ENCODE peak calls at places on chromosomes 12 and 14, in seven cellular contexts. One of them, this sample, is unnamed.

GRCh38 chr14:104557086-104557485 is 22.5 kb upstream of the C14orf180 start:
- DNase-seq in fibroblast of the aortic adventitia: no peak
- DNase-seq in choroid plexus epithelial cell: no peak
- DNase-seq in brain microvascular endothelial cell: no peak
- DNase-seq in lower lobe of right lung: peak
- DNase-seq in CD4-positive, alpha-beta memory T cell: no peak
- DNase-seq in tibial nerve: no peak
- DNase-seq in this sample: no peak

GRCh38 chr14:30427401-30427800 is 131.6 kb upstream of the G2E3 start:
- DNase-seq in choroid plexus epithelial cell: no peak
- DNase-seq in CD4-positive, alpha-beta memory T cell: no peak
- DNase-seq in fibroblast of the aortic adventitia: no peak
- DNase-seq in brain microvascular endothelial cell: no peak
- DNase-seq in lower lobe of right lung: no peak
- DNase-seq in tibial nerve: no peak
- DNase-seq in this sample: no peak

GRCh38 chr14:38837333-38838048 is 265.5 kb downstream of the SEC23A start:
- DNase-seq in tibial nerve: no peak
- DNase-seq in fibroblast of the aortic adventitia: no peak
- DNase-seq in choroid plexus epithelial cell: no peak
- DNase-seq in CD4-positive, alpha-beta memory T cell: no peak
- DNase-seq in brain microvascular endothelial cell: no peak
- DNase-seq in lower lobe of right lung: no peak
- DNase-seq in this sample: no peak

GRCh38 chr12:47863985-47864384 is 40.8 kb downstream of the VDR start:
- DNase-seq in brain microvascular endothelial cell: no peak
- DNase-seq in CD4-positive, alpha-beta memory T cell: no peak
- DNase-seq in lower lobe of right lung: no peak
- DNase-seq in choroid plexus epithelial cell: no peak
- DNase-seq in fibroblast of the aortic adventitia: no peak
- DNase-seq in tibial nerve: no peak
- DNase-seq in this sample: no peak

GRCh38 chr14:77225254-77225653 is 43.7 kb downstream of the TMEM63C start:
- DNase-seq in choroid plexus epithelial cell: no peak
- DNase-seq in brain microvascular endothelial cell: no peak
- DNase-seq in tibial nerve: no peak
- DNase-seq in CD4-positive, alpha-beta memory T cell: no peak
- DNase-seq in lower lobe of right lung: no peak
- DNase-seq in fibroblast of the aortic adventitia: no peak
- DNase-seq in this sample: no peak

GRCh38 chr12:13004368-13004767 is 4.3 kb upstream of the HEBP1 start:
- DNase-seq in fibroblast of the aortic adventitia: peak
- DNase-seq in lower lobe of right lung: no peak
- DNase-seq in brain microvascular endothelial cell: no peak
- DNase-seq in CD4-positive, alpha-beta memory T cell: no peak
- DNase-seq in choroid plexus epithelial cell: no peak
- DNase-seq in tibial nerve: no peak
- DNase-seq in this sample: peak

GRCh38 chr14:92657457-92658142 is 90.8 kb downstream of the LGMN start:
- DNase-seq in lower lobe of right lung: peak
- DNase-seq in tibial nerve: no peak
- DNase-seq in brain microvascular endothelial cell: no peak
- DNase-seq in choroid plexus epithelial cell: no peak
- DNase-seq in fibroblast of the aortic adventitia: no peak
- DNase-seq in CD4-positive, alpha-beta memory T cell: no peak
- DNase-seq in this sample: no peak

GRCh38 chr12:89016970-89017778 is 335.1 kb downstream of the DUSP6 start:
- DNase-seq in fibroblast of the aortic adventitia: peak
- DNase-seq in CD4-positive, alpha-beta memory T cell: peak
- DNase-seq in lower lobe of right lung: no peak
- DNase-seq in choroid plexus epithelial cell: peak
- DNase-seq in tibial nerve: no peak
- DNase-seq in brain microvascular endothelial cell: peak
- DNase-seq in this sample: peak

GRCh38 chr12:90000721-90001120 is 292.1 kb upstream of the ATP2B1 start:
- DNase-seq in choroid plexus epithelial cell: no peak
- DNase-seq in tibial nerve: no peak
- DNase-seq in brain microvascular endothelial cell: no peak
- DNase-seq in lower lobe of right lung: no peak
- DNase-seq in CD4-positive, alpha-beta memory T cell: no peak
- DNase-seq in fibroblast of the aortic adventitia: no peak
- DNase-seq in this sample: no peak

GRCh38 chr12:114291389-114292075 is 114.4 kb downstream of the TBX5 start:
- DNase-seq in choroid plexus epithelial cell: no peak
- DNase-seq in tibial nerve: no peak
- DNase-seq in brain microvascular endothelial cell: no peak
- DNase-seq in fibroblast of the aortic adventitia: no peak
- DNase-seq in lower lobe of right lung: no peak
- DNase-seq in CD4-positive, alpha-beta memory T cell: no peak
- DNase-seq in this sample: peak

GRCh38 chr12:11347810-11348209 is 37.6 kb upstream of the PRB4 start:
- DNase-seq in tibial nerve: no peak
- DNase-seq in CD4-positive, alpha-beta memory T cell: no peak
- DNase-seq in choroid plexus epithelial cell: peak
- DNase-seq in lower lobe of right lung: no peak
- DNase-seq in fibroblast of the aortic adventitia: no peak
- DNase-seq in brain microvascular endothelial cell: no peak
- DNase-seq in this sample: no peak

GRCh38 chr12:94255428-94255827 is 107.1 kb downstream of the PLXNC1 start:
- DNase-seq in choroid plexus epithelial cell: no peak
- DNase-seq in brain microvascular endothelial cell: no peak
- DNase-seq in tibial nerve: no peak
- DNase-seq in CD4-positive, alpha-beta memory T cell: no peak
- DNase-seq in lower lobe of right lung: no peak
- DNase-seq in fibroblast of the aortic adventitia: no peak
- DNase-seq in this sample: no peak

GRCh38 chr14:76977793-76978730 is 50.4 kb downstream of the IRF2BPL start:
- DNase-seq in CD4-positive, alpha-beta memory T cell: peak
- DNase-seq in choroid plexus epithelial cell: peak
- DNase-seq in tibial nerve: no peak
- DNase-seq in brain microvascular endothelial cell: peak
- DNase-seq in fibroblast of the aortic adventitia: peak
- DNase-seq in lower lobe of right lung: peak
- DNase-seq in this sample: peak

GRCh38 chr14:63438065-63438757 is 105.0 kb downstream of the PPP2R5E start:
- DNase-seq in choroid plexus epithelial cell: peak
- DNase-seq in CD4-positive, alpha-beta memory T cell: peak
- DNase-seq in brain microvascular endothelial cell: peak
- DNase-seq in fibroblast of the aortic adventitia: peak
- DNase-seq in lower lobe of right lung: no peak
- DNase-seq in tibial nerve: no peak
- DNase-seq in this sample: peak

GRCh38 chr12:128626808-128627320 is 196.9 kb downstream of the SLC15A4 start:
- DNase-seq in lower lobe of right lung: no peak
- DNase-seq in fibroblast of the aortic adventitia: no peak
- DNase-seq in choroid plexus epithelial cell: no peak
- DNase-seq in CD4-positive, alpha-beta memory T cell: no peak
- DNase-seq in brain microvascular endothelial cell: no peak
- DNase-seq in tibial nerve: no peak
- DNase-seq in this sample: no peak

GRCh38 chr14:73057939-73058223 is 453 bp upstream of the RBM25 start:
- DNase-seq in brain microvascular endothelial cell: no peak
- DNase-seq in CD4-positive, alpha-beta memory T cell: no peak
- DNase-seq in tibial nerve: no peak
- DNase-seq in lower lobe of right lung: no peak
- DNase-seq in choroid plexus epithelial cell: no peak
- DNase-seq in fibroblast of the aortic adventitia: no peak
- DNase-seq in this sample: no peak

GRCh38 chr14:87600236-87600635 is 392.7 kb downstream of the GALC start:
- DNase-seq in tibial nerve: no peak
- DNase-seq in choroid plexus epithelial cell: no peak
- DNase-seq in brain microvascular endothelial cell: no peak
- DNase-seq in CD4-positive, alpha-beta memory T cell: no peak
- DNase-seq in fibroblast of the aortic adventitia: no peak
- DNase-seq in lower lobe of right lung: no peak
- DNase-seq in this sample: no peak

GRCh38 chr12:46304080-46304479 is 35.2 kb upstream of the SLC38A1 start:
- DNase-seq in brain microvascular endothelial cell: no peak
- DNase-seq in CD4-positive, alpha-beta memory T cell: no peak
- DNase-seq in lower lobe of right lung: no peak
- DNase-seq in choroid plexus epithelial cell: peak
- DNase-seq in fibroblast of the aortic adventitia: peak
- DNase-seq in tibial nerve: no peak
- DNase-seq in this sample: peak

GRCh38 chr12:4143909-4144308 is 129.7 kb upstream of the CCND2 start:
- DNase-seq in choroid plexus epithelial cell: no peak
- DNase-seq in lower lobe of right lung: no peak
- DNase-seq in fibroblast of the aortic adventitia: no peak
- DNase-seq in tibial nerve: no peak
- DNase-seq in CD4-positive, alpha-beta memory T cell: peak
- DNase-seq in brain microvascular endothelial cell: no peak
- DNase-seq in this sample: no peak

GRCh38 chr12:6833189-6833890 is 5.1 kb downstream of the P3H3 start:
- DNase-seq in choroid plexus epithelial cell: no peak
- DNase-seq in brain microvascular endothelial cell: no peak
- DNase-seq in tibial nerve: no peak
- DNase-seq in fibroblast of the aortic adventitia: no peak
- DNase-seq in lower lobe of right lung: no peak
- DNase-seq in CD4-positive, alpha-beta memory T cell: no peak
- DNase-seq in this sample: no peak

GRCh38 chr14:102280376-102280962 is 24.5 kb downstream of the MOK start:
- DNase-seq in fibroblast of the aortic adventitia: peak
- DNase-seq in choroid plexus epithelial cell: peak
- DNase-seq in CD4-positive, alpha-beta memory T cell: no peak
- DNase-seq in lower lobe of right lung: no peak
- DNase-seq in brain microvascular endothelial cell: peak
- DNase-seq in tibial nerve: no peak
- DNase-seq in this sample: peak

GRCh38 chr12:74922642-74923041 is 287.0 kb downstream of the KCNC2 start:
- DNase-seq in fibroblast of the aortic adventitia: no peak
- DNase-seq in tibial nerve: no peak
- DNase-seq in CD4-positive, alpha-beta memory T cell: no peak
- DNase-seq in lower lobe of right lung: no peak
- DNase-seq in choroid plexus epithelial cell: no peak
- DNase-seq in brain microvascular endothelial cell: no peak
- DNase-seq in this sample: no peak

GRCh38 chr12:114981036-114981435 is 297.1 kb upstream of the TBX3 start:
- DNase-seq in CD4-positive, alpha-beta memory T cell: no peak
- DNase-seq in fibroblast of the aortic adventitia: no peak
- DNase-seq in brain microvascular endothelial cell: no peak
- DNase-seq in choroid plexus epithelial cell: no peak
- DNase-seq in tibial nerve: no peak
- DNase-seq in lower lobe of right lung: no peak
- DNase-seq in this sample: no peak

DNA sequence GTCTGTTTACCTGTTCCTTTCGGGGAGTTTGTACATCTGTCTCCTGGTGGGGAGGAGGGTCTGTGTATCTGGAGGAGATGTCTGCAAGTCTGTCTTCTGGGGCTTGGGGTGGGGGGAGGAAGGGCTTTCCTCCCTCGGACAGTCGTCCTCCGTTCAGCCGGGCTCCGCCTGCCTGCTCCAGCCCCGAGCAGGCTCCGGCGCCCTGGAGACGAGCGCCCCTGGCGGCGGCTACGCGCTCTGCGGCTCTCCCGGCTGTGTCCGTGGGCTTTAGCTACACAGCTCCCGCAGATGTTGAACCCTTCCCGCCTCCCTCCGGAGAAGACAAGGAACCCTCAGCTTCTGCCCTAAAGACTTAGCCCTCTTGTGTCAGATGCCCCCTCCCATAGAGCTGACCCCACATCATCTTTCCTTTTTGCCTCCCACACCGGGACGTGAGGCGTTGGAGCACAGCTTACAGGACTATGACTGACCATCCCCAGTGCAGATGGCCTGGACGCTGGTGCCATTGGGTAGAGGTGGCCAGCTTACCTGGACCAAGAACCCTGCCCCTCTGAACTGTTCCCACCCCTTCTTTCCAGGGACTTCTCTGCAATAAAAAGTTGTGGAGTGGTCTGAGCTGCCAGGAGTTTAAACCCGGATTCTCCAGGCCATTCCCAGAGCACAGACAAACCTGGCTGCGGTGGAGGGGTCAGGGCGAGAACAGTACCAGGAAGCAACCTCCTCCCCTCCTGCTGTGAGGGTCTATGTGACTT is 4.7 kb downstream of the KRT86 start:
- DNase-seq in lower lobe of right lung: peak
- DNase-seq in choroid plexus epithelial cell: peak
- DNase-seq in tibial nerve: peak
- DNase-seq in fibroblast of the aortic adventitia: peak
- DNase-seq in brain microvascular endothelial cell: peak
- DNase-seq in CD4-positive, alpha-beta memory T cell: peak
- DNase-seq in this sample: peak
- H3K4me3 ChIP-seq in lower lobe of right lung: no peak
- H3K4me3 ChIP-seq in choroid plexus epithelial cell: no peak
- H3K4me3 ChIP-seq in tibial nerve: peak
- H3K4me3 ChIP-seq in fibroblast of the aortic adventitia: no peak
- H3K4me3 ChIP-seq in brain microvascular endothelial cell: peak
- H3K4me3 ChIP-seq in CD4-positive, alpha-beta memory T cell: no peak
- H3K4me3 ChIP-seq in this sample: peak

GRCh38 chr12:112419269-112420133 is 754 bp downstream of the PTPN11 start:
- DNase-seq in tibial nerve: peak
- DNase-seq in lower lobe of right lung: peak
- DNase-seq in choroid plexus epithelial cell: peak
- DNase-seq in brain microvascular endothelial cell: peak
- DNase-seq in fibroblast of the aortic adventitia: peak
- DNase-seq in CD4-positive, alpha-beta memory T cell: no peak
- DNase-seq in this sample: peak
- H3K4me3 ChIP-seq in tibial nerve: peak
- H3K4me3 ChIP-seq in lower lobe of right lung: peak
- H3K4me3 ChIP-seq in choroid plexus epithelial cell: peak
- H3K4me3 ChIP-seq in brain microvascular endothelial cell: peak
- H3K4me3 ChIP-seq in fibroblast of the aortic adventitia: peak
- H3K4me3 ChIP-seq in CD4-positive, alpha-beta memory T cell: peak
- H3K4me3 ChIP-seq in this sample: peak

GRCh38 chr14:23021969-23022368 is 12.0 kb upstream of the C14orf93 start:
- DNase-seq in lower lobe of right lung: no peak
- DNase-seq in CD4-positive, alpha-beta memory T cell: no peak
- DNase-seq in tibial nerve: no peak
- DNase-seq in choroid plexus epithelial cell: no peak
- DNase-seq in fibroblast of the aortic adventitia: no peak
- DNase-seq in brain microvascular endothelial cell: no peak
- DNase-seq in this sample: no peak

GRCh38 chr14:23023500-23024152 is 11.1 kb downstream of the PSMB5 start:
- DNase-seq in tibial nerve: no peak
- DNase-seq in CD4-positive, alpha-beta memory T cell: no peak
- DNase-seq in fibroblast of the aortic adventitia: no peak
- DNase-seq in brain microvascular endothelial cell: no peak
- DNase-seq in choroid plexus epithelial cell: no peak
- DNase-seq in lower lobe of right lung: no peak
- DNase-seq in this sample: no peak

GRCh38 chr14:23020143-23021128 is 10.5 kb upstream of the C14orf93 start:
- DNase-seq in brain microvascular endothelial cell: no peak
- DNase-seq in tibial nerve: no peak
- DNase-seq in choroid plexus epithelial cell: no peak
- DNase-seq in lower lobe of right lung: no peak
- DNase-seq in CD4-positive, alpha-beta memory T cell: no peak
- DNase-seq in fibroblast of the aortic adventitia: no peak
- DNase-seq in this sample: no peak

GRCh38 chr14:23022849-23023499 is 11.7 kb downstream of the PSMB5 start:
- DNase-seq in tibial nerve: no peak
- DNase-seq in choroid plexus epithelial cell: no peak
- DNase-seq in brain microvascular endothelial cell: no peak
- DNase-seq in lower lobe of right lung: no peak
- DNase-seq in CD4-positive, alpha-beta memory T cell: no peak
- DNase-seq in fibroblast of the aortic adventitia: no peak
- DNase-seq in this sample: no peak

GRCh38 chr14:23021479-23021878 is 11.5 kb upstream of the C14orf93 start:
- DNase-seq in CD4-positive, alpha-beta memory T cell: no peak
- DNase-seq in brain microvascular endothelial cell: no peak
- DNase-seq in fibroblast of the aortic adventitia: no peak
- DNase-seq in choroid plexus epithelial cell: no peak
- DNase-seq in lower lobe of right lung: no peak
- DNase-seq in tibial nerve: no peak
- DNase-seq in this sample: no peak
- H3K4me3 ChIP-seq in CD4-positive, alpha-beta memory T cell: no peak
- H3K4me3 ChIP-seq in brain microvascular endothelial cell: no peak
- H3K4me3 ChIP-seq in fibroblast of the aortic adventitia: no peak
- H3K4me3 ChIP-seq in choroid plexus epithelial cell: no peak
- H3K4me3 ChIP-seq in lower lobe of right lung: no peak
- H3K4me3 ChIP-seq in tibial nerve: no peak
- H3K4me3 ChIP-seq in this sample: no peak

GRCh38 chr12:576613-577110 is 86.6 kb downstream of the NINJ2 start:
- DNase-seq in fibroblast of the aortic adventitia: no peak
- DNase-seq in brain microvascular endothelial cell: no peak
- DNase-seq in tibial nerve: no peak
- DNase-seq in CD4-positive, alpha-beta memory T cell: no peak
- DNase-seq in lower lobe of right lung: peak
- DNase-seq in choroid plexus epithelial cell: no peak
- DNase-seq in this sample: no peak
- H3K4me3 ChIP-seq in fibroblast of the aortic adventitia: no peak
- H3K4me3 ChIP-seq in brain microvascular endothelial cell: no peak
- H3K4me3 ChIP-seq in tibial nerve: peak
- H3K4me3 ChIP-seq in CD4-positive, alpha-beta memory T cell: no peak
- H3K4me3 ChIP-seq in lower lobe of right lung: peak
- H3K4me3 ChIP-seq in choroid plexus epithelial cell: no peak
- H3K4me3 ChIP-seq in this sample: no peak